ENCODE peak calls at places on chromosome 15, in five cellular contexts. One of them, this sample, is unnamed.

GRCh38 chr15:68638953-68639500 is 60.2 kb downstream of the CORO2B start:
- DNase-seq in AG08396: peak
- DNase-seq in HS-5: no peak
- DNase-seq in NCI-H69: no peak
- DNase-seq in EL: peak
- DNase-seq in this sample: peak

GRCh38 chr15:49415638-49416037 is 7.4 kb upstream of the FGF7 start:
- DNase-seq in EL: peak
- DNase-seq in HS-5: peak
- DNase-seq in NCI-H69: no peak
- DNase-seq in AG08396: peak
- DNase-seq in this sample: peak

GRCh38 chr15:23514492-23514891 is 51.0 kb upstream of the MKRN3 start:
- DNase-seq in AG08396: no peak
- DNase-seq in NCI-H69: no peak
- DNase-seq in EL: no peak
- DNase-seq in HS-5: no peak
- DNase-seq in this sample: no peak

GRCh38 chr15:100334015-100334414 is 7.8 kb downstream of the ADAMTS17 start:
- DNase-seq in AG08396: no peak
- DNase-seq in HS-5: no peak
- DNase-seq in NCI-H69: no peak
- DNase-seq in EL: no peak
- DNase-seq in this sample: no peak

GRCh38 chr15:95567686-95568085 is 762.8 kb upstream of the NR2F2 start:
- DNase-seq in HS-5: no peak
- DNase-seq in EL: peak
- DNase-seq in AG08396: no peak
- DNase-seq in NCI-H69: no peak
- DNase-seq in this sample: no peak

GRCh38 chr15:63283126-63283525 is 5.7 kb downstream of the APH1B start:
- DNase-seq in NCI-H69: peak
- DNase-seq in EL: no peak
- DNase-seq in HS-5: no peak
- DNase-seq in AG08396: no peak
- DNase-seq in this sample: no peak

GRCh38 chr15:77243146-77243545 is 172.2 kb upstream of the TSPAN3 start:
- DNase-seq in EL: peak
- DNase-seq in AG08396: no peak
- DNase-seq in NCI-H69: no peak
- DNase-seq in HS-5: no peak
- DNase-seq in this sample: no peak

GRCh38 chr15:73190189-73190601 is 137.9 kb downstream of the NEO1 start:
- DNase-seq in EL: no peak
- DNase-seq in AG08396: no peak
- DNase-seq in NCI-H69: no peak
- DNase-seq in HS-5: no peak
- DNase-seq in this sample: peak

GRCh38 chr15:70127288-70127746 is 29.6 kb upstream of the TLE3 start:
- DNase-seq in NCI-H69: peak
- DNase-seq in HS-5: no peak
- DNase-seq in AG08396: no peak
- DNase-seq in EL: peak
- DNase-seq in this sample: no peak

GRCh38 chr15:90553248-90553745 is 23.6 kb downstream of the CRTC3 start:
- DNase-seq in AG08396: peak
- DNase-seq in EL: peak
- DNase-seq in HS-5: peak
- DNase-seq in NCI-H69: no peak
- DNase-seq in this sample: peak

GRCh38 chr15:60407406-60407805 is 9.6 kb upstream of the ANXA2 start:
- DNase-seq in HS-5: no peak
- DNase-seq in NCI-H69: no peak
- DNase-seq in AG08396: peak
- DNase-seq in EL: peak
- DNase-seq in this sample: peak

GRCh38 chr15:40100947-40101905 is 7.5 kb downstream of the BMF start:
- DNase-seq in HS-5: no peak
- DNase-seq in NCI-H69: no peak
- DNase-seq in EL: no peak
- DNase-seq in AG08396: no peak
- DNase-seq in this sample: no peak

GRCh38 chr15:69439623-69440022 is 13.0 kb upstream of the RPLP1 start:
- DNase-seq in EL: no peak
- DNase-seq in HS-5: no peak
- DNase-seq in NCI-H69: no peak
- DNase-seq in AG08396: no peak
- DNase-seq in this sample: no peak

GRCh38 chr15:31396881-31397560 is 70.4 kb downstream of the KLF13 start:
- DNase-seq in HS-5: no peak
- DNase-seq in AG08396: peak
- DNase-seq in NCI-H69: peak
- DNase-seq in EL: peak
- DNase-seq in this sample: peak

GRCh38 chr15:84685304-84685703 is 27.3 kb upstream of the NMB start:
- DNase-seq in HS-5: peak
- DNase-seq in AG08396: no peak
- DNase-seq in EL: peak
- DNase-seq in NCI-H69: peak
- DNase-seq in this sample: peak

GRCh38 chr15:82143390-82144047 is 97.7 kb upstream of the MEX3B start:
- DNase-seq in NCI-H69: no peak
- DNase-seq in HS-5: no peak
- DNase-seq in AG08396: no peak
- DNase-seq in EL: no peak
- DNase-seq in this sample: no peak

GRCh38 chr15:101133751-101134261 is 118.0 kb downstream of the CHSY1 start:
- DNase-seq in HS-5: no peak
- DNase-seq in EL: no peak
- DNase-seq in AG08396: no peak
- DNase-seq in NCI-H69: peak
- DNase-seq in this sample: no peak

GRCh38 chr15:84668221-84668982 is 10.4 kb upstream of the NMB start:
- DNase-seq in EL: no peak
- DNase-seq in AG08396: no peak
- DNase-seq in NCI-H69: no peak
- DNase-seq in HS-5: no peak
- DNase-seq in this sample: no peak

GRCh38 chr15:46293550-46293949 is 658.7 kb downstream of the SQOR start:
- DNase-seq in EL: no peak
- DNase-seq in AG08396: no peak
- DNase-seq in HS-5: no peak
- DNase-seq in NCI-H69: no peak
- DNase-seq in this sample: no peak

GRCh38 chr15:26870346-26870745 is 3.5 kb downstream of the GABRA5 start:
- DNase-seq in AG08396: no peak
- DNase-seq in HS-5: no peak
- DNase-seq in EL: no peak
- DNase-seq in NCI-H69: no peak
- DNase-seq in this sample: no peak

GRCh38 chr15:81809543-81809942 is 236.3 kb downstream of the MEX3B start:
- DNase-seq in HS-5: no peak
- DNase-seq in EL: peak
- DNase-seq in NCI-H69: peak
- DNase-seq in AG08396: no peak
- DNase-seq in this sample: peak

GRCh38 chr15:93985173-93985572 is 246.2 kb upstream of the MCTP2 start:
- DNase-seq in AG08396: no peak
- DNase-seq in EL: no peak
- DNase-seq in NCI-H69: no peak
- DNase-seq in HS-5: no peak
- DNase-seq in this sample: no peak

GRCh38 chr15:91867581-91868026 is 14.1 kb downstream of the SLCO3A1 start:
- DNase-seq in AG08396: peak
- DNase-seq in EL: peak
- DNase-seq in NCI-H69: no peak
- DNase-seq in HS-5: peak
- DNase-seq in this sample: peak

GRCh38 chr15:51128701-51129100 is 34.0 kb upstream of the TNFAIP8L3 start:
- DNase-seq in AG08396: no peak
- DNase-seq in NCI-H69: peak
- DNase-seq in EL: no peak
- DNase-seq in HS-5: no peak
- DNase-seq in this sample: no peak

This sample was measured in HCEC 1CT.